ENCODE peak calls at places on chromosomes 11 and 22, in nine cellular contexts. N is heart left ventricle, U is Peyer's patch, F is ovary, S is body of pancreas, L is RWPE2, E is breast epithelium, X is transverse colon, P is HCT116. V is an unnamed sample.

GRCh38 chr11:12159351-12160099 is 49.1 kb downstream of the MICAL2 start:
- DNase-seq in N (no peak), U (no peak), F (no peak), S (no peak), L (no peak), E (no peak), X (no peak), P (no peak), V (no peak)

GRCh38 chr11:34492806-34493414 is 20.7 kb downstream of the ELF5 start:
- DNase-seq in N (no peak), U (peak; percentile 89), F (peak; percentile 37), S (peak; percentile 79), L (no peak), E (peak; percentile 45), X (peak; percentile 53), P (peak; percentile 60), V (no peak)

GRCh38 chr11:133303262-133303661 is 229.0 kb downstream of the OPCML start:
- DNase-seq in N (no peak), U (no peak), F (no peak), S (no peak), L (no peak), E (no peak), X (no peak), P (no peak), V (no peak)

GRCh38 chr11:12356944-12357655 is 20.3 kb upstream of the PARVA start:
- DNase-seq in N (no peak), U (no peak), F (no peak), S (no peak), L (no peak), E (no peak), X (no peak), P (no peak), V (no peak)

GRCh38 chr22:43110444-43110926 is at the start of gene BIK:
- DNase-seq in N (peak; percentile 73), U (peak; percentile 77), F (peak; percentile 31), S (peak; percentile 66), L (no peak), E (no peak), X (peak; percentile 75), P (no peak), V (peak; percentile 22)

GRCh38 chr11:114134870-114135269 is 75.4 kb downstream of the ZBTB16 start:
- DNase-seq in N (no peak), U (no peak), F (no peak), S (no peak), L (no peak), E (no peak), X (peak; percentile 18), P (no peak), V (no peak)

GRCh38 chr11:109015283-109015682 is 350.4 kb downstream of the DDX10 start:
- DNase-seq in N (no peak), U (no peak), F (no peak), S (no peak), L (no peak), E (no peak), X (no peak), P (no peak), V (no peak)

GRCh38 chr22:35995345-35995744 is 33.3 kb downstream of the RBFOX2 start:
- DNase-seq in N (no peak), U (no peak), F (no peak), S (no peak), L (no peak), E (no peak), X (no peak), P (no peak), V (no peak)

GRCh38 chr22:43007519-43008102 is 7.3 kb downstream of the PACSIN2 start:
- DNase-seq in N (no peak), U (peak; percentile 84), F (no peak), S (peak; percentile 96), L (no peak), E (no peak), X (peak; percentile 86), P (no peak), V (no peak)

GRCh38 chr11:57144531-57145320 is 37.0 kb upstream of the LRRC55 start:
- DNase-seq in N (no peak), U (no peak), F (no peak), S (no peak), L (no peak), E (no peak), X (no peak), P (no peak), V (no peak)

GRCh38 chr11:12144306-12145174 is 34.1 kb downstream of the MICAL2 start:
- DNase-seq in N (no peak), U (peak; percentile 36), F (no peak), S (no peak), L (no peak), E (no peak), X (peak; percentile 33), P (no peak), V (no peak)

GRCh38 chr11:95576149-95576851 is 213.3 kb downstream of the FAM76B start:
- DNase-seq in N (no peak), U (no peak), F (no peak), S (no peak), L (no peak), E (peak; percentile 31), X (no peak), P (no peak), V (no peak)

GRCh38 chr11:130087294-130087926 is 17.7 kb downstream of the APLP2 start:
- DNase-seq in N (no peak), U (no peak), F (no peak), S (no peak), L (no peak), E (no peak), X (no peak), P (no peak), V (no peak)

DNA sequence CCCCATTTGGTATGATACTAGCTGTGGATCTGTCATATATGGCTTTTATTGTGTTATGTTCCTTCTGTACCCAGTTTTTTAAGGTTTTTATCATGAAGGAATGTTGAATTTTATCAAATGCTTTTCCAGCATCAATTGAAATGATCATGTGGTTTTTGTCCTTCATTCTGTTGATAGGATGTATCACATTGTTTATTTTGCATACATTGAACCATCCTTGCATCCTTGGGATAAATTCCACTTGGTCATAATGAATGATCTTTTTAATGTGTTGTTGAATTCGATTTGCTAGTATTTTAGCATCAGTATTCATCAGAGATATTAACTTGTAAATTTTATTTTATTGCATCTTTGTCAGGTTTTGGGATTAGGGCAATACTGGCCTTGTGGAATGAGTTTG is 31.1 kb downstream of the TAF1D start:
- DNase-seq in N (no peak), U (no peak), F (no peak), S (no peak), L (no peak), E (no peak), X (no peak), P (no peak), V (no peak)
- H3K36me3 ChIP-seq in N (peaks cover 29% of the 10 kb centered on the region), U (no peaks in the 10 kb centered on the region), F (no peaks in the 10 kb centered on the region), S (peaks cover 5% of the 10 kb centered on the region), L (peaks cover 92% of the 10 kb centered on the region), E (peaks cover 9% of the 10 kb centered on the region), X (peaks cover 67% of the 10 kb centered on the region), P (peaks cover 58% of the 10 kb centered on the region), V (peaks cover 7% of the 10 kb centered on the region)

DNA sequence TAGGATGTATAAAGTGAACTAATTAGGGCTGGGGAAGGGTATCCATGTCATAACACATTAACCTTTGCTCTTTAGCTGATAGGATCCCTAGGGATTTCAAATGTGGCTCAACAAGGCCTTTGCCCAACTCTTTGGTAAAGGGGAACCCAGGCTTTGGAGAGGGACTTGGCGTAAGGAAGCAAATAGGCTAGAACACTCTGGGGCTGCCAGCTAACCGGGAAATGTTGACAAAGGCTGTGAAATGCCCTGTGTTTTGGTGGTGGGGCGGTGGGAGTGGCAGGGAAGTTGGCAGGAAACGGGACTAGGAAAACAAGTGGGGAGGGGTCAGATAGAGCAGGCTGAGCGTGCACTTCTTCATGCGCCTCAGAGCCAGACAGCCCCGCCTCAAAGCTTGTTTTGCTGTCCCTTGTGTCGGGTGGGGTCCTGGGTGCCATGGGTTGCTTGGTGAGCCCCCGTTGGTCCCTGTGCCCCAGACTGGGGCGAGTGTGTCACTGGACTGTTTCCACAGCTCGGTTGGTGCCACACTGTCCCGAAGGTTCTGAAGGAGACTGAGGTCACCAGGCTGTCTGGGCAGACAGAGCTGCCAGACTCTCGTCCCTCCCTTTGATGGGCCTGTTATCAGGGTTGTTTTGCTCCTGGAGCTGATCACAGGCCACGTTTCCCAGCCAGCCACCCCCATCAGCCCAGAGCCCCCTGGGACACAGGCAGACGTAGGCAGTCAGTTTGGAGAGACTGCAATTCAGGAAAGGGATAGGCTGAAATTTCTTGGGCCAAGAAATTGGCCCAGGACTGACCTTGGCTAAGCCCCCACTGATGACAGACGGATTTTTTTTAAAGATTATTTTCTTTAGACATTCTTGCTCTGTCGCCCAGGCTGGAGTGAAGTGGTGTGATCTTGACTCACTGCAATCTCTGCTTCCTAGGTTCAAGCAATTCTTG is 19.6 kb downstream of the KCTD21 start:
- DNase-seq in N (peak; percentile 90), U (peak; percentile 63), F (peak; percentile 79), S (peak; percentile 57), L (no peak), E (no peak), X (peak; percentile 34), P (no peak), V (no peak)
- H3K4me3 ChIP-seq in N (peak overlapping the region; percentile 17), U (no peak overlapping the region), F (no peak overlapping the region), S (no peak overlapping the region), L (no peak overlapping the region), E (no peak overlapping the region), X (no peak overlapping the region), P (no peak overlapping the region), V (no peak overlapping the region)

DNA sequence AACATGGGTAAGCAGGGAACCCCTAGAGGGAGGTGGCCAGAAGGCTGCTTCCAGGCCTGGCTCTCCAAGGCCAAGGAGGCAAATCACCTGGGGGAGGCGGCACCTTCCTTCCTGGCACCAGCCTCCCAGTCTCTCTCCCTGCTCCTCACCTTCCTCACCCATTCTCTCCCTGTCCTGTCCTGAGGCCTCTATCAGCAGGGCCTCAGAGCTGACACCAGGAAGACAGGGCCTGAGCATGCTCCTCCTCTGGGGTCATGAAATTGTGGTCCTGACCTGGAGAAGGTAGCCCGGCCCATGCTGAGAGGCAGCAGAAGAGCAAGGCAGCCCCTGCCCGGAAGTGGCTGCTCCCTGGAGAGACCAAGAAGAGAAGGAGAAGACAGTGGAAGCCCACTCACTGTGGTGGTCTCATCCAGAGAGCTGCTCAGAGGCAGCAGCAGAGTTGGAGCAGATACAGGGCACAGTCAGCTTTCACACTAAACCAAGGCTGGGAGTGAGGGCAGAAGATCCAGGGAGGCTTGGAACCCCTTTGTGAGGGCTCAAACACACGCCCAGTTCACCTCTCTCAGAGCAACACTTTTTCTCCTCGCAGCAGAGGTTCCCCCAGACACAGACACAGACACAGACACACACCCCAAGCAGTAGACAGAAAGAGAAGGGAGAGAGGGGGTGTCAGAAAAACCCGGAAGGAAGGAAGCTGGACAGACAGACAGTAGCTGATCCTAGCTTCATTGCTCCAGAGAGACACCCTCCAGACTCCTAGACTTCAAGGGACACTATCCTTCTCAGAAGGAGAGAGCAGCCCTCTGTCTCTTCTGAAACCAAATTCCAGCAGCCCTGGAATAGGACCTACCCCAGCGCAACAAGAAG is 1.8 kb downstream of the BCL9L start:
- DNase-seq in N (no peak), U (peak; percentile 58), F (peak; percentile 44), S (no peak), L (no peak), E (no peak), X (peak; percentile 43), P (no peak), V (no peak)
- H3K4me1 ChIP-seq in N (peaks cover 57% of the 10 kb centered on the region), U (peaks cover 29% of the 10 kb centered on the region), F (peaks cover 17% of the 10 kb centered on the region), S (peaks cover 77% of the 10 kb centered on the region), L (peaks cover 26% of the 10 kb centered on the region), E (peaks cover 40% of the 10 kb centered on the region), X (peaks cover 74% of the 10 kb centered on the region), P (peaks cover 88% of the 10 kb centered on the region), V (peaks cover 52% of the 10 kb centered on the region)

DNA sequence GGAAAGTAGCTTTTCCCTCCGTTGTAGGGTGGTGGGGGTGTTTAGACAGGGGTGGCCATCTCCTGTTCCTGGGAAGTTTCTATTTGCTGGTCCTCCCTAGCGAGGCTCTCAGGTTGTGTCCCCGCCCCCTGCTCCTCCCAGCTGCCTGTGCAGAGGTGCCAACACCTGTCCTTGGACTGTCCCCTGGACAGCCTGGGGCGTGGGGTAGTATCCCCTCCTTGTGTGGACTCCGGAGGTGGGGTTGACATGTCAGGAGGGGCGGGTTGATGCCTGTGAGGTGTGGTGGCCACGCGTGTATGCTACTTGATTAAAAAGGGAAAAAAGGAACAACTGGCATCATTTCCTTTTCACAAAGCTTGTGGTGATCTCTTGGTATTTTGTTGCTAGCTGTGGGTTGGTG is 14.3 kb upstream of the RANBP1 start:
- DNase-seq in N (peak; percentile 47), U (no peak), F (no peak), S (no peak), L (no peak), E (no peak), X (no peak), P (no peak), V (no peak)
- H3K36me3 ChIP-seq in N (peaks cover 22% of the 10 kb centered on the region), U (no peaks in the 10 kb centered on the region), F (no peaks in the 10 kb centered on the region), S (no peaks in the 10 kb centered on the region), L (peaks cover 96% of the 10 kb centered on the region), E (no peaks in the 10 kb centered on the region), X (peaks cover 54% of the 10 kb centered on the region), P (peaks cover 68% of the 10 kb centered on the region), V (peaks cover 40% of the 10 kb centered on the region)

V was measured in CD8-positive, alpha-beta memory T cell.